ENCODE peak calls at places on chromosomes 16 and 17, in ten cellular contexts. G, Q, N, Z, R, D, O, M, S and P are unnamed samples.

GRCh38 chr16:66539628-66540469 is 10.1 kb downstream of the TK2 start:
- DNase-seq in G (no peak), Q (peak), N (peak), Z (no peak), R (no peak), D (no peak), O (no peak), M (no peak), S (no peak), P (peak)

GRCh38 chr17:7262192-7263070 is at the start of gene CLDN7:
- DNase-seq in G (no peak), Q (peak), N (peak), Z (no peak), R (no peak), D (no peak), O (no peak), M (peak), S (no peak), P (no peak)

GRCh38 chr17:8746501-8747236 is 2.0 kb upstream of the CCDC42 start:
- DNase-seq in G (no peak), Q (peak), N (no peak), Z (no peak), R (no peak), D (no peak), O (no peak), M (no peak), S (no peak), P (no peak)

GRCh38 chr17:82400830-82401229 is 17.3 kb upstream of the HEXD start:
- DNase-seq in G (no peak), Q (peak), N (peak), Z (no peak), R (no peak), D (no peak), O (no peak), M (peak), S (peak), P (peak)

GRCh38 chr16:25060920-25061319 is 45.8 kb upstream of the ARHGAP17 start:
- DNase-seq in G (no peak), Q (peak), N (peak), Z (no peak), R (no peak), D (no peak), O (no peak), M (no peak), S (peak), P (peak)

GRCh38 chr17:50423553-50424159 is 2.4 kb upstream of the ACSF2 start:
- DNase-seq in G (no peak), Q (no peak), N (no peak), Z (no peak), R (peak), D (peak), O (no peak), M (peak), S (peak), P (peak)

GRCh38 chr17:80793851-80794267 is 197.8 kb upstream of the CHMP6 start:
- DNase-seq in G (no peak), Q (no peak), N (no peak), Z (no peak), R (no peak), D (peak), O (no peak), M (no peak), S (no peak), P (no peak)

GRCh38 chr17:62566996-62567578 is 60.4 kb upstream of the MRC2 start:
- DNase-seq in G (no peak), Q (no peak), N (no peak), Z (no peak), R (no peak), D (no peak), O (no peak), M (no peak), S (peak), P (no peak)

GRCh38 chr16:83307206-83307990 is 500.4 kb upstream of the HSBP1 start:
- DNase-seq in G (no peak), Q (no peak), N (no peak), Z (no peak), R (no peak), D (peak), O (no peak), M (no peak), S (no peak), P (no peak)

GRCh38 chr17:33328129-33328528 is 35.0 kb upstream of the ASIC2 start:
- DNase-seq in G (no peak), Q (no peak), N (no peak), Z (no peak), R (no peak), D (no peak), O (no peak), M (no peak), S (peak), P (no peak)

GRCh38 chr17:33686171-33686570 is 393.1 kb upstream of the ASIC2 start:
- DNase-seq in G (no peak), Q (peak), N (no peak), Z (no peak), R (peak), D (no peak), O (no peak), M (no peak), S (peak), P (peak)